ENCODE peak calls at places on chromosome 4, in ten cellular contexts. L, X, O, H, P, M, B, D, Y and A are unnamed samples.

GRCh38 chr4:83636930-83637329 is 101.0 kb downstream of the GPAT3 start:
- DNase-seq in Y (no peak), B (no peak), D (no peak), L (no peak), M (no peak), P (no peak), O (no peak), X (no peak), H (no peak), A (no peak)

GRCh38 chr4:144575181-144575580 is 70.8 kb upstream of the HHIP start:
- DNase-seq in M (peak), O (no peak), D (no peak), B (peak), L (no peak), H (peak), P (no peak), X (no peak), Y (no peak), A (no peak)

GRCh38 chr4:173486714-173487392 is 43.2 kb downstream of the HAND2 start:
- DNase-seq in Y (no peak), D (no peak), P (no peak), B (no peak), O (no peak), M (no peak), X (no peak), H (no peak), L (no peak), A (no peak)

GRCh38 chr4:74412225-74412624 is 32.7 kb upstream of the AREG start:
- DNase-seq in L (no peak), B (no peak), P (no peak), O (no peak), D (no peak), H (no peak), Y (no peak), X (no peak), M (no peak), A (no peak)

GRCh38 chr4:17561195-17561909 is 15.6 kb upstream of the LAP3 start:
- DNase-seq in M (no peak), O (no peak), H (no peak), P (no peak), Y (no peak), B (peak), D (no peak), L (no peak), X (no peak), A (no peak)

GRCh38 chr4:4461850-4462249 is 74.9 kb downstream of the NSG1 start:
- DNase-seq in L (no peak), H (peak), D (peak), B (no peak), Y (no peak), P (no peak), O (peak), X (no peak), M (peak), A (peak)

GRCh38 chr4:6992728-6993655 is 50.2 kb upstream of the TADA2B start:
- DNase-seq in D (no peak), L (no peak), P (no peak), B (peak), Y (no peak), H (no peak), M (peak), O (no peak), X (no peak), A (no peak)

GRCh38 chr4:168480991-168481588 is 798 bp upstream of the DDX60L start:
- DNase-seq in Y (no peak), L (no peak), X (no peak), O (peak), D (no peak), P (peak), B (peak), M (peak), H (peak), A (no peak)

GRCh38 chr4:165994706-165995105 is 121.7 kb downstream of the TLL1 start:
- DNase-seq in X (no peak), M (no peak), D (no peak), H (peak), B (peak), L (no peak), O (no peak), Y (no peak), P (no peak), A (no peak)

GRCh38 chr4:5931526-5931925 is 38.6 kb upstream of the CRMP1 start:
- DNase-seq in B (no peak), Y (no peak), L (no peak), X (no peak), O (no peak), P (no peak), H (no peak), M (no peak), D (no peak), A (no peak)

GRCh38 chr4:25402521-25402920 is 25.5 kb downstream of the ANAPC4 start:
- DNase-seq in X (no peak), P (no peak), L (no peak), O (no peak), M (no peak), B (peak), Y (no peak), H (no peak), D (no peak), A (no peak)

GRCh38 chr4:12488672-12489071 is 995.5 kb downstream of the RAB28 start:
- DNase-seq in P (no peak), L (no peak), O (no peak), H (peak), M (no peak), X (peak), Y (peak), B (no peak), D (no peak), A (no peak)

GRCh38 chr4:94472056-94472826 is 20.5 kb downstream of the PDLIM5 start:
- DNase-seq in L (no peak), X (no peak), M (no peak), O (no peak), B (peak), P (no peak), Y (no peak), D (no peak), H (no peak), A (no peak)

GRCh38 chr4:84159767-84160166 is 339.3 kb downstream of the NKX6-1 start:
- DNase-seq in L (no peak), P (peak), B (peak), M (peak), O (no peak), X (no peak), H (peak), Y (no peak), D (no peak), A (no peak)

GRCh38 chr4:72942565-72942964 is 127.0 kb downstream of the COX18 start:
- DNase-seq in M (no peak), L (no peak), H (no peak), O (no peak), P (no peak), Y (no peak), B (no peak), X (no peak), D (no peak), A (no peak)

GRCh38 chr4:3312362-3312761 is 19.5 kb downstream of the RGS12 start:
- DNase-seq in B (no peak), D (no peak), M (no peak), X (no peak), H (no peak), Y (no peak), L (no peak), O (no peak), P (no peak), A (no peak)